ENCODE peak calls at places on chromosomes 7 and 10, in seven cellular contexts. M is neuronal stem cell, L is Daoy, U is MV-4-11, Z is EL, G is colonic mucosa, P is left colon. H is an unnamed sample.

GRCh38 chr10:47136866-47137265 is 163.1 kb upstream of the GDF10 start:
- DNase-seq in M (no peak), L (no peak), U (no peak), Z (no peak), G (no peak), P (no peak), H (no peak)

GRCh38 chr10:3853016-3853415 is 68.0 kb upstream of the KLF6 start:
- DNase-seq in M (no peak), L (peak), U (no peak), Z (no peak), G (no peak), P (no peak), H (no peak)

GRCh38 chr7:70833726-70834125 is 298.2 kb upstream of the GALNT17 start:
- DNase-seq in M (no peak), L (peak), U (no peak), Z (peak), G (no peak), P (no peak), H (no peak)

GRCh38 chr10:1552415-1552814 is 184.9 kb downstream of the ADARB2 start:
- DNase-seq in M (no peak), L (no peak), U (no peak), Z (no peak), G (no peak), P (no peak), H (no peak)

GRCh38 chr10:43135656-43136055 is 2.6 kb upstream of the CSGALNACT2 start:
- DNase-seq in M (no peak), L (no peak), U (no peak), Z (no peak), G (no peak), P (no peak), H (no peak)

GRCh38 chr7:116324582-116324981 is 114.2 kb downstream of the TES start:
- DNase-seq in M (no peak), L (no peak), U (no peak), Z (no peak), G (no peak), P (no peak), H (no peak)

GRCh38 chr10:51170518-51171245 is 96.4 kb downstream of the PRKG1 start:
- DNase-seq in M (no peak), L (peak), U (no peak), Z (peak), G (no peak), P (no peak), H (no peak)

GRCh38 chr7:101899616-101900015 is 82.2 kb downstream of the CUX1 start:
- DNase-seq in M (no peak), L (no peak), U (no peak), Z (no peak), G (no peak), P (no peak), H (no peak)

GRCh38 chr10:114278884-114279191 is 39.8 kb downstream of the VWA2 start:
- DNase-seq in M (no peak), L (no peak), U (no peak), Z (no peak), G (no peak), P (no peak), H (no peak)

GRCh38 chr7:50542132-50542531 is 23.1 kb downstream of the DDC start:
- DNase-seq in M (no peak), L (no peak), U (no peak), Z (no peak), G (no peak), P (no peak), H (no peak)

GRCh38 chr7:131131012-131131745 is 196.5 kb upstream of the MKLN1 start:
- DNase-seq in M (no peak), L (no peak), U (no peak), Z (no peak), G (no peak), P (no peak), H (no peak)

GRCh38 chr7:134787720-134788119 is 8.3 kb downstream of the CALD1 start:
- DNase-seq in M (no peak), L (no peak), U (no peak), Z (no peak), G (no peak), P (no peak), H (no peak)

GRCh38 chr7:29343379-29343778 is 148.8 kb downstream of the CHN2 start:
- DNase-seq in M (no peak), L (no peak), U (peak), Z (no peak), G (no peak), P (no peak), H (no peak)